ENCODE peak calls at places on chromosomes 11 and 22, in four cellular contexts. Y is endothelial cell, O is lower leg skin, U is hepatocyte. M is an unnamed sample.

GRCh38 chr11:46697303-46697702 is 3.1 kb downstream of the ARHGAP1 start:
- DNase-seq in Y (no peak), O (no peak), U (no peak), M (no peak)

GRCh38 chr11:83336993-83337392 is 50.8 kb upstream of the CCDC90B start:
- DNase-seq in Y (no peak), O (no peak), U (no peak), M (no peak)

GRCh38 chr11:32500001-32500400 is 64.7 kb upstream of the WT1 start:
- DNase-seq in Y (no peak), O (no peak), U (no peak), M (no peak)

GRCh38 chr22:38724926-38725571 is 19.3 kb downstream of the GTPBP1 start:
- DNase-seq in Y (peak; percentile 45), O (no peak), U (peak; percentile 44), M (no peak)

GRCh38 chr22:41799486-41800347 is 762 bp upstream of the CCDC134 start:
- DNase-seq in Y (peak; percentile 9), O (peak; percentile 21), U (peak; percentile 15), M (peak; percentile 5)

GRCh38 chr11:78379039-78379670 is 38.5 kb downstream of the GAB2 start:
- DNase-seq in Y (no peak), O (no peak), U (no peak), M (no peak)

GRCh38 chr11:68215087-68215445 is 2.0 kb upstream of the KMT5B start:
- DNase-seq in Y (no peak), O (peak; percentile 23), U (no peak), M (no peak)

GRCh38 chr22:49094151-49094550 is 733.5 kb downstream of the BRD1 start:
- DNase-seq in Y (no peak), O (no peak), U (no peak), M (no peak)

GRCh38 chr11:134558916-134559616 is 147.0 kb upstream of the B3GAT1 start:
- DNase-seq in Y (no peak), O (no peak), U (no peak), M (no peak)

GRCh38 chr11:9626778-9627394 is 37.0 kb upstream of the SWAP70 start:
- DNase-seq in Y (peak; percentile 67), O (no peak), U (no peak), M (peak; percentile 24)

GRCh38 chr11:69144719-69145365 is 10.9 kb upstream of the SMIM38 start:
- DNase-seq in Y (no peak), O (no peak), U (no peak), M (no peak)

GRCh38 chr11:63912678-63913077 is 4.3 kb downstream of the RCOR2 start:
- DNase-seq in Y (no peak), O (no peak), U (no peak), M (no peak)

GRCh38 chr11:71139516-71140205 is 112.7 kb downstream of the SHANK2 start:
- DNase-seq in Y (no peak), O (peak; percentile 57), U (peak; percentile 27), M (no peak)

GRCh38 chr11:116600930-116601329 is 171.9 kb downstream of the BUD13 start:
- DNase-seq in Y (no peak), O (no peak), U (no peak), M (no peak)

GRCh38 chr11:57085604-57086003 is 96.1 kb upstream of the LRRC55 start:
- DNase-seq in Y (no peak), O (no peak), U (no peak), M (no peak)

GRCh38 chr11:47234669-47235075 is 13.9 kb downstream of the ACP2 start:
- DNase-seq in Y (no peak), O (no peak), U (no peak), M (no peak)

GRCh38 chr22:47165998-47166397 is 403.5 kb downstream of the TBC1D22A start:
- DNase-seq in Y (no peak), O (no peak), U (no peak), M (no peak)

GRCh38 chr11:2787816-2788750 is 88.3 kb upstream of the KCNQ1OT1 start:
- DNase-seq in Y (peak; percentile 2), O (no peak), U (peak; percentile 65), M (no peak)

GRCh38 chr22:20199906-20200305 is 49.1 kb upstream of the CCDC188 start:
- DNase-seq in Y (no peak), O (no peak), U (no peak), M (no peak)

GRCh38 chr11:18408558-18409242 is 3.4 kb upstream of the LDHC start:
- DNase-seq in Y (no peak), O (no peak), U (no peak), M (no peak)

GRCh38 chr11:72807021-72807693 is 7.1 kb upstream of the ATG16L2 start:
- DNase-seq in Y (no peak), O (no peak), U (no peak), M (no peak)

GRCh38 chr11:6548641-6549040 is 51.6 kb downstream of the DNHD1 start:
- DNase-seq in Y (no peak), O (no peak), U (no peak), M (no peak)

GRCh38 chr11:76793834-76794291 is 10.7 kb downstream of the TSKU start:
- DNase-seq in Y (no peak), O (no peak), U (peak; percentile 35), M (no peak)

GRCh38 chr11:73542175-73542574 is 55.7 kb downstream of the FAM168A start:
- DNase-seq in Y (no peak), O (no peak), U (no peak), M (no peak)

GRCh38 chr11:12704049-12704448 is 29.8 kb downstream of the TEAD1 start:
- DNase-seq in Y (no peak), O (no peak), U (no peak), M (no peak)

GRCh38 chr11:77156396-77157195 is 28.6 kb downstream of the MYO7A start:
- DNase-seq in Y (no peak), O (no peak), U (no peak), M (no peak)

GRCh38 chr22:20319745-20320658 is at the start of gene DGCR6L:
- DNase-seq in Y (peak; percentile 96), O (peak; percentile 92), U (peak; percentile 97), M (peak; percentile 96)

GRCh38 chr22:36356708-36357694 is 30.8 kb downstream of the MYH9 start:
- DNase-seq in Y (no peak), O (no peak), U (no peak), M (no peak)

GRCh38 chr11:91880660-91881059 is 344.0 kb upstream of the FAT3 start:
- DNase-seq in Y (no peak), O (no peak), U (no peak), M (no peak)

GRCh38 chr11:95068549-95068948 is 1.8 kb downstream of the SRSF8 start:
- DNase-seq in Y (peak; percentile 41), O (peak; percentile 92), U (peak; percentile 91), M (peak; percentile 45)

GRCh38 chr11:44559207-44559943 is 6.1 kb upstream of the CD82 start:
- DNase-seq in Y (no peak), O (no peak), U (no peak), M (peak; percentile 26)

GRCh38 chr22:45602824-45603301 is 68.8 kb upstream of the ATXN10 start:
- DNase-seq in Y (no peak), O (no peak), U (peak; percentile 45), M (no peak)

GRCh38 chr11:106708348-106708747 is 309.9 kb downstream of the GUCY1A2 start:
- DNase-seq in Y (no peak), O (no peak), U (no peak), M (no peak)

GRCh38 chr11:27242591-27242990 is 120.4 kb downstream of the CCDC34 start:
- DNase-seq in Y (no peak), O (no peak), U (no peak), M (no peak)

GRCh38 chr11:122808494-122808893 is 29.8 kb upstream of the CRTAM start:
- DNase-seq in Y (no peak), O (no peak), U (no peak), M (no peak)

GRCh38 chr11:46373787-46374740 is 7.4 kb upstream of the MDK start:
- DNase-seq in Y (no peak), O (no peak), U (no peak), M (no peak)

GRCh38 chr11:132064987-132065620 is 694.7 kb downstream of the NTM start:
- DNase-seq in Y (no peak), O (peak; percentile 29), U (peak; percentile 64), M (no peak)

GRCh38 chr11:1458340-1459218 is 28.0 kb downstream of the MOB2 start:
- DNase-seq in Y (peak; percentile 45), O (no peak), U (peak; percentile 75), M (no peak)
- TF ChIP-seq CTCF in Y (peak; percentile 47), O (no peak), U (no peak), M (peak; percentile 36)

GRCh38 chr22:40441761-40442364 is 71.5 kb downstream of the SGSM3 start:
- DNase-seq in Y (no peak), O (no peak), U (no peak), M (no peak)

GRCh38 chr22:40446203-40446602 is 75.8 kb downstream of the SGSM3 start:
- DNase-seq in Y (no peak), O (no peak), U (no peak), M (no peak)

GRCh38 chr22:40444483-40444787 is 74.0 kb downstream of the SGSM3 start:
- DNase-seq in Y (no peak), O (no peak), U (no peak), M (no peak)

GRCh38 chr22:40449676-40450035 is 79.3 kb downstream of the SGSM3 start:
- DNase-seq in Y (no peak), O (no peak), U (no peak), M (no peak)

GRCh38 chr22:40443675-40444482 is 73.5 kb downstream of the SGSM3 start:
- DNase-seq in Y (no peak), O (no peak), U (no peak), M (no peak)
- TF ChIP-seq CTCF in Y (no peak), O (no peak), U (no peak), M (no peak)

DNA sequence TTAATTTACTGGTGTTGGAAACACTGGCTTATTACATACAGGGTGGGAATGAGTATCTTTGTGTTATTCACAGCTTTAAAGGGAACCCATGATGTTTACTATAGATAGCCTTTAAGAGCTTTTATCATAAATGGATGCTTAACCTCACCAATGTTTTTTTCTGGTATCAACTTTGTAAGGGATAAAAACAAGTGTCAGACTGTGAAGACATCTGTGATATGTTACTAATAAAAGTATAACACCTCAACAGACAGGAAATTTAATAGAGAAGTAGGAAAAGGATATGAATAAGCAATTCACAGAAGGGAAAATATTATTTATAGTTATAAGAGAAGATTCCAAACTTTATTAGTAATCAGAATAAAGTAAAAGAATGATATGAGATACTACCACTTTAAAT is 46.3 kb downstream of the ACAT1 start:
- DNase-seq in Y (no peak), O (no peak), U (no peak), M (no peak)
- TF ChIP-seq CTCF in Y (no peak), O (no peak), U (no peak), M (no peak)

DNA sequence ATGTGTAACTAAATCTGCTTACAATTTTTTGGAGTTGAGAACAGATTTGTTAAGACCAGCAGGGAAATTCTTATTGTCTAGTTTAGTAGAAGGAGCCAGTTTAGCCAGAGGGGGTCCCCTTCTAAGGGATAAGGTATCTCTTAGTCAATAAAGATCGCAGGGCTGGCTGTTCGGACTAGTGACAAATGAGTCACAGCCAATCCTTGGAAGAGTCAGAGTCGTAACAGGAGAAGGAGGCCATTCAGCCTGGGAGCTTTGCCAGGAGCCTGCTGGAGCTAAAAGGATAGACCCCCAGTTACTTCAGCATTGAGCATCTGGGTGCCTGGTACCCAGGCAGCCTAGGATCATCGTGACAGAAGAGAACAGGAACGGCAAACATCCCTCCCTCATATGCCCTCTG is 191.6 kb upstream of the ARHGAP20 start:
- DNase-seq in Y (no peak), O (no peak), U (peak; percentile 24), M (no peak)
- TF ChIP-seq CTCF in Y (no peak), O (no peak), U (no peak), M (no peak)

GRCh38 chr22:43060213-43060612 is 29.0 kb downstream of the TTLL1 start:
- DNase-seq in Y (peak; percentile 82), O (no peak), U (peak; percentile 36), M (peak; percentile 60)
- TF ChIP-seq CTCF in Y (peak; percentile 86), O (no peak), U (peak; percentile 48), M (peak; percentile 69)

GRCh38 chr11:34513674-34513995 is at the start of gene ELF5:
- DNase-seq in Y (no peak), O (no peak), U (peak; percentile 37), M (no peak)
- TF ChIP-seq CTCF in Y (no peak), O (no peak), U (no peak), M (no peak)